ENCODE peak calls at places on chromosomes 1 and 21, in four cellular contexts. U is heart right ventricle; S is left ventricle myocardium inferior; O is CD8-positive, alpha-beta memory T cell. X is an unnamed sample.

GRCh38 chr1:42035205-42035829 is 116.6 kb upstream of the HIVEP3 start:
- DNase-seq in U (peak; percentile 59), S (peak; percentile 63), O (no peak), X (no peak)

GRCh38 chr1:223233019-223233409 is 90.0 kb upstream of the TLR5 start:
- DNase-seq in U (no peak), S (no peak), O (no peak), X (no peak)

GRCh38 chr1:9714257-9714718 is 62.8 kb downstream of the PIK3CD start:
- DNase-seq in U (no peak), S (no peak), O (peak; percentile 53), X (peak; percentile 70)

GRCh38 chr1:32681999-32682398 is 20.6 kb downstream of the SYNC start:
- DNase-seq in U (no peak), S (no peak), O (no peak), X (no peak)

GRCh38 chr1:145981299-145981600 is 15.1 kb downstream of the TXNIP start:
- DNase-seq in U (no peak), S (no peak), O (no peak), X (no peak)

GRCh38 chr1:27301052-27301422 is 20.9 kb upstream of the TMEM222 start:
- DNase-seq in U (no peak), S (no peak), O (no peak), X (no peak)

GRCh38 chr1:205441716-205442050 is 14.2 kb downstream of the BLACAT1 start:
- DNase-seq in U (no peak), S (no peak), O (no peak), X (no peak)

GRCh38 chr1:205934788-205935187 is 8.5 kb downstream of the SLC26A9 start:
- DNase-seq in U (no peak), S (no peak), O (no peak), X (no peak)

GRCh38 chr1:225996946-225997545 is 2.1 kb downstream of the SDE2 start:
- DNase-seq in U (no peak), S (no peak), O (no peak), X (no peak)

GRCh38 chr1:185062710-185063370 is 17.5 kb downstream of the RNF2 start:
- DNase-seq in U (no peak), S (no peak), O (no peak), X (no peak)

GRCh38 chr21:38220270-38220737 is 36.5 kb upstream of the KCNJ15 start:
- DNase-seq in U (no peak), S (no peak), O (no peak), X (no peak)

GRCh38 chr1:72066431-72066830 is 215.9 kb downstream of the NEGR1 start:
- DNase-seq in U (no peak), S (no peak), O (no peak), X (no peak)

GRCh38 chr1:34694383-34694782 is 60.5 kb upstream of the GJB5 start:
- DNase-seq in U (no peak), S (no peak), O (no peak), X (no peak)

GRCh38 chr1:165259706-165260105 is 96.8 kb downstream of the LMX1A start:
- DNase-seq in U (no peak), S (no peak), O (no peak), X (no peak)

GRCh38 chr21:45318556-45319341 is 31.1 kb upstream of the POFUT2 start:
- DNase-seq in U (peak; percentile 94), S (peak; percentile 85), O (no peak), X (no peak)

GRCh38 chr1:156508205-156508954 is 7.8 kb upstream of the MEF2D start:
- DNase-seq in U (peak; percentile 76), S (peak; percentile 80), O (no peak), X (no peak)

GRCh38 chr1:204484948-204485347 is 9.7 kb downstream of the PIK3C2B start:
- DNase-seq in U (no peak), S (no peak), O (no peak), X (no peak)

GRCh38 chr1:42176902-42177519 is 12.5 kb upstream of the GUCA2A start:
- DNase-seq in U (no peak), S (no peak), O (peak; percentile 21), X (no peak)

GRCh38 chr1:114715952-114716303 is 643 bp downstream of the NRAS start:
- DNase-seq in U (no peak), S (no peak), O (peak; percentile 14), X (no peak)

GRCh38 chr1:158087320-158087927 is 93.3 kb upstream of the CD1D start:
- DNase-seq in U (peak; percentile 59), S (peak; percentile 35), O (no peak), X (peak; percentile 93)

GRCh38 chr1:15949453-15950245 is 26.3 kb downstream of the ZBTB17 start:
- DNase-seq in U (peak; percentile 83), S (peak; percentile 83), O (peak; percentile 54), X (no peak)

GRCh38 chr1:174652496-174653280 is 204.9 kb downstream of the GPR52 start:
- DNase-seq in U (no peak), S (no peak), O (no peak), X (no peak)

GRCh38 chr1:45815667-45816458 is 12.5 kb downstream of the MAST2 start:
- DNase-seq in U (no peak), S (no peak), O (no peak), X (no peak)

GRCh38 chr1:94927405-94928175 is 680 bp upstream of the CNN3 start:
- DNase-seq in U (no peak), S (no peak), O (no peak), X (no peak)

GRCh38 chr21:39048064-39048463 is 135.2 kb downstream of the PSMG1 start:
- DNase-seq in U (peak; percentile 67), S (no peak), O (no peak), X (peak; percentile 22)

GRCh38 chr21:44960141-44961092 is 20.6 kb downstream of the SLX9 start:
- DNase-seq in U (no peak), S (peak; percentile 18), O (no peak), X (no peak)

GRCh38 chr1:223242382-223242955 is 99.4 kb upstream of the TLR5 start:
- DNase-seq in U (no peak), S (no peak), O (no peak), X (no peak)

GRCh38 chr1:215569987-215570824 is 3.1 kb downstream of the KCTD3 start:
- DNase-seq in U (no peak), S (no peak), O (no peak), X (no peak)

GRCh38 chr1:36351222-36351977 is 28.0 kb upstream of the EVA1B start:
- DNase-seq in U (no peak), S (no peak), O (no peak), X (no peak)

GRCh38 chr1:212127219-212127618 is 91.7 kb downstream of the DTL start:
- DNase-seq in U (no peak), S (no peak), O (no peak), X (no peak)

GRCh38 chr1:230032882-230033281 is 34.2 kb upstream of the GALNT2 start:
- DNase-seq in U (no peak), S (no peak), O (no peak), X (no peak)

GRCh38 chr1:29779146-29779545 is 542.8 kb downstream of the PTPRU start:
- DNase-seq in U (no peak), S (no peak), O (no peak), X (no peak)

GRCh38 chr1:184945678-184946412 is 28.5 kb downstream of the NIBAN1 start:
- DNase-seq in U (no peak), S (no peak), O (no peak), X (no peak)

GRCh38 chr1:19405195-19405760 is 80.1 kb downstream of the CAPZB start:
- DNase-seq in U (no peak), S (no peak), O (no peak), X (no peak)

GRCh38 chr1:218171302-218171893 is 113.7 kb upstream of the RRP15 start:
- DNase-seq in U (no peak), S (no peak), O (no peak), X (no peak)

GRCh38 chr1:5770981-5771765 is 221.1 kb downstream of the NPHP4 start:
- DNase-seq in U (no peak), S (no peak), O (no peak), X (no peak)

GRCh38 chr1:79603862-79604261 is 597.3 kb upstream of the ADGRL4 start:
- DNase-seq in U (no peak), S (no peak), O (no peak), X (no peak)

DNA sequence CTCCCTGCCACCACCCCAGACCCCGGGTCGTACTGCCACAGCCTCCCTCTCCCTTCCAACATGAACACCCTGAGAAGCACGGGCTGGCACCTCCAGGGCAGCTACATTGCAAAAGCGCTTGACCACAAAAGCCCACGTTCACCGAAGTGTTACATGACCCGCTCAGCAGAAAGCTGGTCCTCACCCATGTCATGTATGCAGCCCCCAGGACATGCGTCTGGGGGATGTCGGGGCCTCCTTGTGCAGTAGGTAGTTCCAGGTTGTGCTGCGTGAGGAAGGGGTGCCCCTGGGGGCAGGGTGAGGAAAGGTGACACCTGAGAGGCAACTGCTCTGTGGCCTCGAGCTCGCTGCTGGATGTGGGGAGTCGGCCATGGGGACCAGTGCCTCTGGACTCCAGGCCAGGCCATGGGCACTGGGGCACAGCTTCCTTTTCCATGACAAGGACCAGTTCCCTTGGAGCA is 102.0 kb upstream of the C1orf174 start:
- DNase-seq in U (no peak), S (no peak), O (no peak), X (no peak)
- H3K27me3 ChIP-seq in U (peaks cover 12% of the 10 kb centered on the region), S (peaks cover 78% of the 10 kb centered on the region), O (no peaks in the 10 kb centered on the region), X (no peaks in the 10 kb centered on the region)

DNA sequence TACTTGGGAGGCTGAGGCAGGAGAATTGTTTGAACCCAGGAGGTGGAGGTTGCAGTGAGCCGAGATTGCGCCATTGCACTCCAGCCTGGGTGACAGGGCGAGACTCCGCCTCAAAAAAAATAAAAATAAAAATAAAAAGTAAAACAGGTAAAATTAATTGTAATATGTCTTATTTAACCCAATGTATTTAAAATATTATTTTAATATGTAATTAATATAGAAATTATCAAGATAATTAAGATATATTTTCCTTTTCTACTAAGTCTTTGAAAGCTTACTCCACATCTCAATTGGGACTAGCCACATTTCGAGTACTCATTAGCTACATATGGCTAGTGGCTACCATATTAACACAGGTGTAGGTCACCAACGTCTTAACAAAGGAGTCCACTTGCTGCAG is 61.6 kb upstream of the IPO9 start:
- DNase-seq in U (no peak), S (no peak), O (no peak), X (no peak)
- H3K4me1 ChIP-seq in U (peaks cover 84% of the 10 kb centered on the region), S (peaks cover 91% of the 10 kb centered on the region), O (no peaks in the 10 kb centered on the region), X (no peaks in the 10 kb centered on the region)

GRCh38 chr1:40546957-40547356 is 15.5 kb downstream of the ZNF684 start:
- DNase-seq in U (no peak), S (no peak), O (no peak), X (no peak)
- H3K36me3 ChIP-seq in U (peaks cover 68% of the 10 kb centered on the region), S (peaks cover 67% of the 10 kb centered on the region), O (peaks cover 5% of the 10 kb centered on the region), X (peaks cover 6% of the 10 kb centered on the region)

DNA sequence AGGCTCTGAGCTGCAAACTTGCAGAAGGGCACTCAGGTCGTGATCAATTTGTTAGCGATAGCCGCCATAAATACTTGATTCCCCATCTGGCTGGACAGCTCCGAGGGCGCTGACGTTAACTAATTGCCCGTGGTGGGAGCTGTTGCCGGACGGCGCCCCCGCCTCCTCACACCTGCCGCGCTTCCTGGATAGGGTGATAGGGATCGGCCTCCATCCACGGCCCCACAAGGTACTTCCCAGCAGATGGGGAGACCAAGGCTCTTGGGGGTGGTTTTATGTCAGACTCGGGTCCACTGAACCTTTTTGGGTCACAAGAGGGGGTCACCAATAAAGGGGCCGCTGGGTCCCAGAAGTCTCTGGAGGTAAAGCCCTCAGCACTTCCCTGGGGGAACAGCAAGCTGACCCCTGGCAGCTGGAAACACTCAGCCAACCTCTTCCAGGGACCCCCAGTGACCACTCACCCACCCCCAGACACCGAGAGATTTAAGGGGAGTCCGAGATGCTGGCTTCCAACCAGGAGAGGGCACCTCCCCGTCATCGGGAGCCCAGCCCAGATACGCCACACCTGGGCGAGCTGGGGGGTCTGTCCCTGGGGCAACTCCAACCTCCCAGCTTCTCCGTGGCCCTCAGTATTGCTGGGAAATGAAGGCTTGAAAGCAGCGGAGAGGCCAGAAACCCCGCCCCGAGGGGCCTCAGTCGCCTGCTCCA is 61.1 kb upstream of the TTC34 start:
- DNase-seq in U (no peak), S (no peak), O (no peak), X (no peak)
- H3K27me3 ChIP-seq in U (peaks cover 13% of the 10 kb centered on the region), S (peaks cover 86% of the 10 kb centered on the region), O (no peaks in the 10 kb centered on the region), X (no peaks in the 10 kb centered on the region)

X was measured in iPS DF 6.9.